ENCODE peak calls at places on chromosomes 12 and 14, in four cellular contexts. I is K562, D is GM12878, C is HepG2. M is an unnamed sample.

GRCh38 chr12:124387510-124387855 is 92.6 kb downstream of the RFLNA start:
- DNase-seq in I (no peak), D (no peak), C (peak), M (no peak)

GRCh38 chr14:67221248-67221981 is 19.8 kb upstream of the PALS1 start:
- DNase-seq in I (no peak), D (no peak), C (no peak), M (no peak)

GRCh38 chr14:100573009-100573756 is 14.0 kb downstream of the BEGAIN start:
- DNase-seq in I (no peak), D (no peak), C (no peak), M (no peak)

GRCh38 chr12:53069621-53070410 is 9.4 kb downstream of the SPRYD3 start:
- DNase-seq in I (no peak), D (no peak), C (no peak), M (no peak)

GRCh38 chr14:71400821-71401447 is 493.7 kb downstream of the PCNX1 start:
- DNase-seq in I (no peak), D (peak), C (no peak), M (no peak)

GRCh38 chr12:52870361-52871290 is 21.8 kb upstream of the KRT78 start:
- DNase-seq in I (peak), D (no peak), C (peak), M (peak)

GRCh38 chr12:127145929-127146789 is 1120.8 kb upstream of the TMEM132C start:
- DNase-seq in I (peak), D (no peak), C (no peak), M (no peak)

GRCh38 chr14:105894978-105895881 is 368.8 kb downstream of the TMEM121 start:
- DNase-seq in I (no peak), D (no peak), C (no peak), M (no peak)

GRCh38 chr12:46084666-46085631 is 94.6 kb upstream of the SCAF11 start:
- DNase-seq in I (no peak), D (no peak), C (no peak), M (no peak)

GRCh38 chr14:80465541-80466220 is 254.4 kb upstream of the DIO2 start:
- DNase-seq in I (no peak), D (no peak), C (no peak), M (no peak)

GRCh38 chr12:46217686-46218508 is 50.9 kb downstream of the SLC38A1 start:
- DNase-seq in I (no peak), D (peak), C (no peak), M (no peak)

GRCh38 chr14:104819361-104819771 is 18.5 kb downstream of the ZBTB42 start:
- DNase-seq in I (no peak), D (no peak), C (no peak), M (no peak)

GRCh38 chr12:108613548-108613947 is 15.7 kb upstream of the TMEM119 start:
- DNase-seq in I (no peak), D (no peak), C (no peak), M (no peak)
- TF ChIP-seq HDAC6 in I (no peak), D (no peak), C (no peak), M (no peak)

DNA sequence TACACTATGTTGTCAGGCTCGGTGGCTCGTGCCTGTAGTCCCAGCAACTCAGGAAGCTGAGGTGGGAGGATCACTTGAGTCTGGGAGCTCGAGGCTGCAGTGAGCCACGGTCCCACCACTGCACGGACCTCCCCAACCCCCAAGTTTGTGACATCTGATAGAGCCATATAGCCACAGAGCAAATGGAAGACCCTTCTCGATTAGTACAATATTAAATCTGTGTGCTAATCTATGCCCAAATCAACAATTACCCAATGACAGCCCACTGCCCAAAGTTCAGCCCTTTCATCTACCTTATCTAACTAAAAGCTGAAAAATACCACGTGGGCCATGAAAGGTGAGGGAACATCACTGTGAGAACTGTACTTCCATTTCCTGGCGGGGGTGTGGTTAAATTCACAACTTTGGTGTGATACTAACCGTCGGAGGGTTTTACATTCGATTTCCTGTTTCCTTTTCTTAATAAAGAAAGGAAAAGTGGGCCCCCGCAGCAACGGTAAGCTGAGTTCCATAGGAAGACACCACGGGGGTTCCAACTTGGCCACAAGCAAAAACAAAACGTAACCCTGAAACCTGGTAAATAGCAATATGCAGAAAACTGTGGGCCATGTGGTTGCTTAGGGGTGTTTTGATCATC is 31.2 kb upstream of the FOS start:
- DNase-seq in I (no peak), D (peak), C (peak), M (no peak)
- TF ChIP-seq HDAC6 in I (no peak), D (no peak), C (no peak), M (no peak)

GRCh38 chr12:4932576-4932975 is 22.9 kb downstream of the KCNA1 start:
- DNase-seq in I (no peak), D (no peak), C (no peak), M (no peak)
- TF ChIP-seq HDAC6 in I (no peak), D (no peak), C (no peak), M (no peak)

GRCh38 chr12:4824415-4824814 is 85.3 kb upstream of the KCNA1 start:
- DNase-seq in I (no peak), D (no peak), C (no peak), M (no peak)
- TF ChIP-seq HDAC6 in I (no peak), D (no peak), C (no peak), M (no peak)

DNA sequence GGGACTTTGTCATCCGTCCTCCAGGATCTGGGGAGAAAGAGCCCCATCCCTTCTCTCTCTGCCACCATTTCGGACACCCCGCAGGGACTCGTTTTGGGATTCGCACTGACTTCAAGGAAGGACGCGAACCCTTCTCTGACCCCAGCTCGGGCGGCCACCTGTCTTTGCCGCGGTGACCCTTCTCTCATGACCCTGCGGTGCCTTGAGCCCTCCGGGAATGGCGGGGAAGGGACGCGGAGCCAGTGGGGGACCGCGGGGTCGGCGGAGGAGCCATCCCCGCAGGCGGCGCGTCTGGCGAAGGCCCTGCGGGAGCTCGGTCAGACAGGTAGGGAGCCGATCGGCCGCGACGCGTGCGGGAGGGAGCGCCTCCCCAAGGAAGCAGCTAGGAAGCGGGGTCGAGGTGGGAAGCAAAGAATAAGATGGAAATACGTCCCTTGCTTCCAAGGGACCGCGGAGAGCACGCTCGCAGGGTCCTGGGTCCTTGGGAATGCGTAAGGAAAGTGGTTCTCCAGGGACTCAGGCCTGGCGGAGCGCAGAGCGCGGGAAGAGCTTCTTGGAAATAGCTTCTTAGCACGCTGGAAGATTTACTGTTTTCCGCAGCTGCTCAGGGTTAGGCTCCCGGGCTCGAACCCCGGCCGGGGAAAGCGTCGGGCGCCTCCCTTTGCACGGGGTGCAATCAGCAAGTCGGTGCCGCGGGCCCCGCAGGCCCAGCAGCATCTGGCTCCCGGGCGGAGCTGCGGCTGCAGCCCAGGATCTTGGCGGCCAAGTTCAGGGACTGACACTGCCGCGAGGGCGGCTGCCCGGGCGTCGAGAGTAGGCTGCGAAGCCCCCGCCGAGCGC is 457 bp downstream of the SOCS2 start:
- DNase-seq in I (peak), D (no peak), C (no peak), M (peak)
- TF ChIP-seq HDAC6 in I (no peak), D (no peak), C (no peak), M (no peak)